ENCODE peak calls at places on chromosomes 16 and 17, in nine cellular contexts. One of them, this sample, is unnamed.

GRCh38 chr17:50893183-50893993 is 27.2 kb upstream of the TOB1 start:
- DNase-seq in neural crest cell: peak; percentile 25
- DNase-seq in PC-3: peak; percentile 86
- DNase-seq in transverse colon: peak; percentile 46
- DNase-seq in left lung: no peak
- DNase-seq in osteocyte: no peak
- DNase-seq in heart left ventricle: no peak
- DNase-seq in stomach: no peak
- DNase-seq in HFF-Myc: no peak
- DNase-seq in this sample: no peak

GRCh38 chr17:43438626-43439529 is 40.1 kb downstream of the ARL4D start:
- DNase-seq in neural crest cell: no peak
- DNase-seq in PC-3: no peak
- DNase-seq in transverse colon: no peak
- DNase-seq in left lung: no peak
- DNase-seq in osteocyte: no peak
- DNase-seq in heart left ventricle: no peak
- DNase-seq in stomach: no peak
- DNase-seq in HFF-Myc: no peak
- DNase-seq in this sample: no peak

GRCh38 chr17:64313577-64313976 is 50.5 kb upstream of the TEX2 start:
- DNase-seq in neural crest cell: no peak
- DNase-seq in PC-3: no peak
- DNase-seq in transverse colon: no peak
- DNase-seq in left lung: no peak
- DNase-seq in osteocyte: no peak
- DNase-seq in heart left ventricle: no peak
- DNase-seq in stomach: no peak
- DNase-seq in HFF-Myc: no peak
- DNase-seq in this sample: no peak

GRCh38 chr17:79931517-79932309 is 92.5 kb upstream of the CBX4 start:
- DNase-seq in neural crest cell: no peak
- DNase-seq in PC-3: peak; percentile 20
- DNase-seq in transverse colon: peak; percentile 70
- DNase-seq in left lung: no peak
- DNase-seq in osteocyte: no peak
- DNase-seq in heart left ventricle: no peak
- DNase-seq in stomach: no peak
- DNase-seq in HFF-Myc: no peak
- DNase-seq in this sample: no peak

GRCh38 chr17:57862990-57863667 is 13.3 kb upstream of the MRPS23 start:
- DNase-seq in neural crest cell: no peak
- DNase-seq in PC-3: no peak
- DNase-seq in transverse colon: no peak
- DNase-seq in left lung: no peak
- DNase-seq in osteocyte: no peak
- DNase-seq in heart left ventricle: no peak
- DNase-seq in stomach: no peak
- DNase-seq in HFF-Myc: no peak
- DNase-seq in this sample: no peak

GRCh38 chr17:35745749-35746320 is 7.2 kb downstream of the GAS2L2 start:
- DNase-seq in neural crest cell: no peak
- DNase-seq in PC-3: no peak
- DNase-seq in transverse colon: no peak
- DNase-seq in left lung: peak; percentile 38
- DNase-seq in osteocyte: no peak
- DNase-seq in heart left ventricle: no peak
- DNase-seq in stomach: no peak
- DNase-seq in HFF-Myc: no peak
- DNase-seq in this sample: no peak

GRCh38 chr17:18966831-18967624 is 15.1 kb downstream of the SLC5A10 start:
- DNase-seq in neural crest cell: no peak
- DNase-seq in PC-3: no peak
- DNase-seq in transverse colon: peak; percentile 7
- DNase-seq in left lung: no peak
- DNase-seq in osteocyte: no peak
- DNase-seq in heart left ventricle: no peak
- DNase-seq in stomach: peak; percentile 55
- DNase-seq in HFF-Myc: no peak
- DNase-seq in this sample: no peak

GRCh38 chr16:88366032-88366703 is 16.6 kb upstream of the ZNF469 start:
- DNase-seq in neural crest cell: no peak
- DNase-seq in PC-3: no peak
- DNase-seq in transverse colon: no peak
- DNase-seq in left lung: no peak
- DNase-seq in osteocyte: no peak
- DNase-seq in heart left ventricle: no peak
- DNase-seq in stomach: no peak
- DNase-seq in HFF-Myc: no peak
- DNase-seq in this sample: no peak

DNA sequence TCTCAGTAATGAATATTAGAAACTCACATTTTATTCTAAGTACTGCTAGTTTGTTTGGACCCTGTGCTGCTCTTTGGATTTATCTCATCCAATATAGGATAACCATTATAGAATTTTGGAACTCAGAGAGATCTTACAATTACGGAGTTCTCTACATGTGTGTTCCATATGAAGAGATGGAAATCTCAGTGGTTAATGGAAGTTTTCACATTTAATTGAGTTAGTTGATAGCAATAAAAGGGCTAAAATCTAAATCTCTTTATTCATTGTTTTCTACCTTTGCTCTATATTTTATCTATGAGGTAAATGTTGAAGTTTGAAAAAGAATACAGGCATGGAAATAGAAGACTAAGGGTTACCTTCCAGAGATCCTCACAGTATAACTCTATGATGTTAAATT is 558.0 kb upstream of the KIF2B start:
- DNase-seq in neural crest cell: no peak
- DNase-seq in PC-3: no peak
- DNase-seq in transverse colon: no peak
- DNase-seq in left lung: no peak
- DNase-seq in osteocyte: no peak
- DNase-seq in heart left ventricle: no peak
- DNase-seq in stomach: no peak
- DNase-seq in HFF-Myc: no peak
- DNase-seq in this sample: no peak
- TF ChIP-seq CTCF in neural crest cell: no peak
- TF ChIP-seq CTCF in PC-3: no peak
- TF ChIP-seq CTCF in transverse colon: no peak
- TF ChIP-seq CTCF in left lung: no peak
- TF ChIP-seq CTCF in osteocyte: no peak
- TF ChIP-seq CTCF in heart left ventricle: no peak
- TF ChIP-seq CTCF in stomach: no peak
- TF ChIP-seq CTCF in HFF-Myc: no peak
- TF ChIP-seq CTCF in this sample: no peak

GRCh38 chr16:67417333-67418061 is 1.2 kb upstream of the ZDHHC1 start:
- DNase-seq in neural crest cell: no peak
- DNase-seq in PC-3: no peak
- DNase-seq in transverse colon: no peak
- DNase-seq in left lung: no peak
- DNase-seq in osteocyte: no peak
- DNase-seq in heart left ventricle: no peak
- DNase-seq in stomach: no peak
- DNase-seq in HFF-Myc: no peak
- DNase-seq in this sample: no peak

GRCh38 chr16:67413978-67414891 is 2.0 kb downstream of the ZDHHC1 start:
- DNase-seq in neural crest cell: no peak
- DNase-seq in PC-3: no peak
- DNase-seq in transverse colon: no peak
- DNase-seq in left lung: no peak
- DNase-seq in osteocyte: no peak
- DNase-seq in heart left ventricle: no peak
- DNase-seq in stomach: no peak
- DNase-seq in HFF-Myc: no peak
- DNase-seq in this sample: no peak

GRCh38 chr16:67419931-67420330 is 3.7 kb upstream of the ZDHHC1 start:
- DNase-seq in neural crest cell: no peak
- DNase-seq in PC-3: no peak
- DNase-seq in transverse colon: no peak
- DNase-seq in left lung: no peak
- DNase-seq in osteocyte: no peak
- DNase-seq in heart left ventricle: no peak
- DNase-seq in stomach: no peak
- DNase-seq in HFF-Myc: no peak
- DNase-seq in this sample: no peak

GRCh38 chr16:67419502-67419901 is 3.2 kb upstream of the ZDHHC1 start:
- DNase-seq in neural crest cell: no peak
- DNase-seq in PC-3: no peak
- DNase-seq in transverse colon: no peak
- DNase-seq in left lung: no peak
- DNase-seq in osteocyte: no peak
- DNase-seq in heart left ventricle: no peak
- DNase-seq in stomach: no peak
- DNase-seq in HFF-Myc: no peak
- DNase-seq in this sample: no peak

DNA sequence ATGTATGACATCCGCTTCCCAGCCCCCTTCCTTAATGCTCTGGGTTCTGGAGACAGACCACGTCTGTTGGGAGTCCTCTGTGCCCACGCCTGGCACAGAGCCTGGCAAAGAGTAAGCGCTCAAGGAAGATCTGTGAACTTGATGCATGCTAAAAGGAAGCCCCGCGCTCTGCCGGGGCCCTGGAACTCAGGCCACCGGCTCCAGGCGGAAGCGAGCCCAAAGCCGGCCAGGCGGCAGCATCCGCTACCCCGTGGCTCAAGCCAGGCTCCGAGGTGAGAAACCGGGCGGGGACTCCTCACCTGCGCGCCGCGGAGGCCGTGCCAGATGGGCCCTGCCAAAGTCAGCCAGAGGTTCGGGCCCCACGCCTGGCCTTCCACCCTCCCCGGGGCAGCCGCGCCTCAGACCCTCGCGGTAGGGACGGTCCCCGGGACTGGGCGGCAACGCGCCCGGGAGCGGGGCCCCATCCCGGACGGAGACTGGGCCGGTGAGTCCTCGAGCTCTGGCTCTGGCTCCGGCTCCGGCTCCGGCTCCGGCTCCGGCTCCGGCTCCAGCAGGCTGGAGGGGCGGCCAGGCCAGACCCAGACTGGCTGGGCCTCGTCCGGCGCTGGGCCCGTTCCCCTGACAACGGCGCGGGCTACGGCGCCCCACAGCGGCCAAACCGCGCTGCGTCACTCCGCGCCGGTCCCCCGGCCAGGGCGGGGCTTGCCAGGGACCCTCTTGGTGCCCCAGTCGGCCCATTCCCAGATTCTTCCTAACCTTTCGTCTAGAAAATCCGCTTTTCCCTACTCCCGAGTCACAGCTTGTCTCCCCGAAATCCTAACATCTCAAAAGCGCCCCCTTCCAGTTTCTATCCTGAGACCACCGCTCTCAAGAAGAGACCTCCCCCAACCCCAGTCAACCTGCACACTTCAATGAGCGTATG is at the start of gene ZDHHC1:
- DNase-seq in neural crest cell: peak; percentile 72
- DNase-seq in PC-3: peak; percentile 61
- DNase-seq in transverse colon: peak; percentile 76
- DNase-seq in left lung: peak; percentile 93
- DNase-seq in osteocyte: peak; percentile 94
- DNase-seq in heart left ventricle: peak; percentile 72
- DNase-seq in stomach: peak; percentile 76
- DNase-seq in HFF-Myc: no peak
- DNase-seq in this sample: peak; percentile 57
- TF ChIP-seq CTCF in neural crest cell: peak; percentile 63
- TF ChIP-seq CTCF in PC-3: peak; percentile 59
- TF ChIP-seq CTCF in transverse colon: peak; percentile 54
- TF ChIP-seq CTCF in left lung: peak; percentile 41
- TF ChIP-seq CTCF in osteocyte: peak; percentile 67
- TF ChIP-seq CTCF in heart left ventricle: peak; percentile 30
- TF ChIP-seq CTCF in stomach: no peak
- TF ChIP-seq CTCF in HFF-Myc: peak; percentile 57
- TF ChIP-seq CTCF in this sample: peak; percentile 37

GRCh38 chr16:69364088-69364487 is 12.5 kb upstream of the TMED6 start:
- DNase-seq in neural crest cell: no peak
- DNase-seq in PC-3: no peak
- DNase-seq in transverse colon: no peak
- DNase-seq in left lung: no peak
- DNase-seq in osteocyte: no peak
- DNase-seq in heart left ventricle: no peak
- DNase-seq in stomach: no peak
- DNase-seq in HFF-Myc: no peak
- DNase-seq in this sample: no peak

GRCh38 chr16:69367980-69368379 is 16.4 kb upstream of the TMED6 start:
- DNase-seq in neural crest cell: no peak
- DNase-seq in PC-3: no peak
- DNase-seq in transverse colon: no peak
- DNase-seq in left lung: no peak
- DNase-seq in osteocyte: no peak
- DNase-seq in heart left ventricle: no peak
- DNase-seq in stomach: no peak
- DNase-seq in HFF-Myc: no peak
- DNase-seq in this sample: no peak

GRCh38 chr16:69366431-69366830 is 14.8 kb upstream of the TMED6 start:
- DNase-seq in neural crest cell: no peak
- DNase-seq in PC-3: no peak
- DNase-seq in transverse colon: no peak
- DNase-seq in left lung: no peak
- DNase-seq in osteocyte: no peak
- DNase-seq in heart left ventricle: no peak
- DNase-seq in stomach: no peak
- DNase-seq in HFF-Myc: no peak
- DNase-seq in this sample: no peak

GRCh38 chr16:69365901-69366300 is 14.3 kb upstream of the TMED6 start:
- DNase-seq in neural crest cell: no peak
- DNase-seq in PC-3: no peak
- DNase-seq in transverse colon: no peak
- DNase-seq in left lung: no peak
- DNase-seq in osteocyte: no peak
- DNase-seq in heart left ventricle: no peak
- DNase-seq in stomach: no peak
- DNase-seq in HFF-Myc: no peak
- DNase-seq in this sample: no peak

GRCh38 chr16:69363281-69363717 is 11.7 kb upstream of the TMED6 start:
- DNase-seq in neural crest cell: no peak
- DNase-seq in PC-3: no peak
- DNase-seq in transverse colon: no peak
- DNase-seq in left lung: no peak
- DNase-seq in osteocyte: no peak
- DNase-seq in heart left ventricle: no peak
- DNase-seq in stomach: no peak
- DNase-seq in HFF-Myc: no peak
- DNase-seq in this sample: no peak
- TF ChIP-seq CTCF in neural crest cell: no peak
- TF ChIP-seq CTCF in PC-3: no peak
- TF ChIP-seq CTCF in transverse colon: no peak
- TF ChIP-seq CTCF in left lung: no peak
- TF ChIP-seq CTCF in osteocyte: no peak
- TF ChIP-seq CTCF in heart left ventricle: no peak
- TF ChIP-seq CTCF in stomach: no peak
- TF ChIP-seq CTCF in HFF-Myc: no peak
- TF ChIP-seq CTCF in this sample: no peak

DNA sequence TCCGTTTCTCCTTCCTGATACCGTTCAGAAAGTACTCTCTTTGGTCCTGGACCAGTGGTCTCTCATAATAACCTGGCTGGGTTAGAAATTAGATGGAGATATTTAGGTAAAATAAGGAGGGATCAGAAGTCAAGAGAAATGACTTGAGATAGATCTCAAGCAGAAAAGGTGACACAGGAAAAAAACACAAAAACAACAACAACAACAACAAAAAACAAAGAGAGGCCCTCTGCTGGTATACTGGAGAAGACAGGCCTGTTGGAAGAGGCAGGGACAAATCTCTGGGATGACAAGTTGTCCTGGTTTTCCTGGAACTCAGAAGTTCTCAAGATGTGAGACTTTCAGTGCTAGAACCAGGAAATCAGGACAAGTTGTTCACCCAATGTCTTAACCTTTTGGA is 430.5 kb downstream of the SHISA9 start:
- DNase-seq in neural crest cell: no peak
- DNase-seq in PC-3: no peak
- DNase-seq in transverse colon: no peak
- DNase-seq in left lung: no peak
- DNase-seq in osteocyte: no peak
- DNase-seq in heart left ventricle: no peak
- DNase-seq in stomach: no peak
- DNase-seq in HFF-Myc: no peak
- DNase-seq in this sample: no peak
- TF ChIP-seq CTCF in neural crest cell: no peak
- TF ChIP-seq CTCF in PC-3: no peak
- TF ChIP-seq CTCF in transverse colon: no peak
- TF ChIP-seq CTCF in left lung: no peak
- TF ChIP-seq CTCF in osteocyte: no peak
- TF ChIP-seq CTCF in heart left ventricle: no peak
- TF ChIP-seq CTCF in stomach: no peak
- TF ChIP-seq CTCF in HFF-Myc: no peak
- TF ChIP-seq CTCF in this sample: no peak

This sample was measured in natural killer cell.